ENCODE peak calls at places on chromosomes 16 and 17, in seven cellular contexts. O, M, U, A, D, I and N are unnamed samples.

GRCh38 chr17:78748048-78748729 is 33.9 kb downstream of the CYTH1 start:
- DNase-seq in D (peak; percentile 68), U (no peak), O (no peak), M (peak; percentile 49), A (peak; percentile 45), I (no peak), N (no peak)

GRCh38 chr17:44216674-44217073 is 2.8 kb downstream of the UBTF start:
- DNase-seq in I (no peak), M (no peak), A (no peak), O (no peak), D (no peak), U (no peak), N (no peak)

GRCh38 chr16:58582971-58583765 is 46.5 kb downstream of the CNOT1 start:
- DNase-seq in A (no peak), D (no peak), O (no peak), M (no peak), U (no peak), I (peak; percentile 3), N (peak; percentile 28)

GRCh38 chr17:79042421-79043190 is 18.6 kb downstream of the C1QTNF1 start:
- DNase-seq in M (peak; percentile 54), I (peak; percentile 88), O (peak; percentile 88), D (peak; percentile 80), U (peak; percentile 87), A (peak; percentile 82), N (peak; percentile 62)

GRCh38 chr17:15651583-15652110 is 32.1 kb upstream of the FBXW10B start:
- DNase-seq in U (peak; percentile 91), I (peak; percentile 67), A (peak; percentile 75), D (peak; percentile 87), M (peak; percentile 99), O (peak; percentile 41), N (peak; percentile 96)

GRCh38 chr17:39854909-39855308 is 9.2 kb downstream of the IKZF3 start:
- DNase-seq in U (no peak), A (no peak), M (no peak), D (no peak), O (no peak), I (no peak), N (no peak)

GRCh38 chr17:5902671-5903070 is 167.5 kb upstream of the WSCD1 start:
- DNase-seq in O (no peak), U (no peak), D (no peak), M (no peak), I (no peak), A (no peak), N (no peak)

GRCh38 chr16:74456290-74456625 is 35.0 kb upstream of the CLEC18B start:
- DNase-seq in D (no peak), A (no peak), I (no peak), M (no peak), O (no peak), U (no peak), N (no peak)

GRCh38 chr16:50942143-50942542 is 200.3 kb downstream of the CYLD start:
- DNase-seq in I (peak; percentile 45), D (no peak), M (no peak), U (no peak), A (no peak), O (no peak), N (no peak)

GRCh38 chr16:85673529-85674417 is 15.0 kb downstream of the GINS2 start:
- DNase-seq in M (no peak), I (no peak), O (no peak), U (peak; percentile 89), A (peak; percentile 89), D (peak; percentile 92), N (peak; percentile 30)

GRCh38 chr17:67421869-67422273 is 44.8 kb downstream of the PITPNC1 start:
- DNase-seq in U (no peak), M (peak; percentile 100), I (peak; percentile 24), O (no peak), D (peak; percentile 84), A (no peak), N (peak; percentile 77)

GRCh38 chr17:8753976-8754440 is 4.3 kb downstream of the SPDYE4 start:
- DNase-seq in I (peak; percentile 71), M (peak; percentile 20), D (no peak), A (no peak), O (peak; percentile 54), U (no peak), N (no peak)

GRCh38 chr16:57721765-57722499 is 13.6 kb upstream of the KATNB1 start:
- DNase-seq in U (no peak), A (no peak), I (no peak), M (no peak), O (no peak), D (no peak), N (no peak)

GRCh38 chr16:23640669-23640958 is 496 bp downstream of the PALB2 start:
- DNase-seq in I (peak; percentile 57), M (peak; percentile 32), A (no peak), D (no peak), O (peak; percentile 55), U (no peak), N (no peak)

GRCh38 chr16:54459509-54460235 is 173.1 kb upstream of the IRX3 start:
- DNase-seq in O (no peak), U (no peak), I (no peak), D (no peak), M (no peak), A (no peak), N (peak; percentile 59)

GRCh38 chr16:57627184-57627871 is 1.1 kb upstream of the ADGRG1 start:
- DNase-seq in I (peak; percentile 71), A (peak; percentile 17), M (peak; percentile 88), D (no peak), U (no peak), O (no peak), N (peak; percentile 97)

GRCh38 chr16:47037746-47038458 is 64.4 kb upstream of the DNAJA2 start:
- DNase-seq in I (peak; percentile 88), A (peak; percentile 89), D (peak; percentile 85), U (peak; percentile 92), M (peak; percentile 68), O (peak; percentile 92), N (peak; percentile 80)

GRCh38 chr17:14201595-14201994 is 35.1 kb downstream of the CDRT15 start:
- DNase-seq in A (no peak), U (no peak), I (peak; percentile 24), O (no peak), D (peak; percentile 30), M (no peak), N (no peak)

GRCh38 chr17:3827124-3827773 is 18.8 kb downstream of the NCBP3 start:
- DNase-seq in D (peak; percentile 76), U (peak; percentile 65), A (no peak), I (peak; percentile 90), M (peak; percentile 51), O (peak; percentile 80), N (peak; percentile 9)

GRCh38 chr17:16991349-16992009 is 19.6 kb upstream of the TNFRSF13B start:
- DNase-seq in U (peak; percentile 89), M (peak; percentile 39), I (peak; percentile 94), D (peak; percentile 87), A (peak; percentile 89), O (peak; percentile 93), N (peak; percentile 54)

GRCh38 chr17:65984299-65984698 is 207.6 kb downstream of the CEP112 start:
- DNase-seq in O (no peak), I (no peak), M (no peak), D (no peak), U (no peak), A (no peak), N (no peak)

GRCh38 chr17:14745122-14745521 is 444.2 kb downstream of the HS3ST3B1 start:
- DNase-seq in U (no peak), D (no peak), O (no peak), I (no peak), A (no peak), M (peak; percentile 84), N (no peak)

GRCh38 chr16:72380283-72380682 is 208.3 kb upstream of the PMFBP1 start:
- DNase-seq in A (no peak), I (peak; percentile 8), U (no peak), M (no peak), O (no peak), D (no peak), N (no peak)

GRCh38 chr17:19386276-19386863 is 620 bp downstream of the MFAP4 start:
- DNase-seq in U (peak; percentile 51), M (peak; percentile 84), I (peak; percentile 28), D (peak; percentile 68), A (no peak), O (no peak), N (peak; percentile 69)

GRCh38 chr17:43878260-43879082 is 28.9 kb downstream of the MPP2 start:
- DNase-seq in I (peak; percentile 90), A (peak; percentile 73), D (peak; percentile 67), U (peak; percentile 75), M (peak; percentile 76), O (peak; percentile 85), N (peak; percentile 85)

GRCh38 chr16:51305337-51305736 is 154.3 kb upstream of the SALL1 start:
- DNase-seq in A (no peak), U (no peak), I (no peak), M (no peak), D (no peak), O (no peak), N (no peak)

GRCh38 chr16:74107795-74108610 is 188.6 kb upstream of the PSMD7 start:
- DNase-seq in D (peak; percentile 77), M (peak; percentile 2), I (peak; percentile 87), A (peak; percentile 63), U (peak; percentile 69), O (peak; percentile 82), N (peak; percentile 4)

GRCh38 chr16:72425571-72426341 is 253.8 kb upstream of the PMFBP1 start:
- DNase-seq in A (no peak), M (no peak), U (no peak), I (no peak), O (no peak), D (no peak), N (no peak)

GRCh38 chr17:10077561-10078299 is 120.7 kb downstream of the GAS7 start:
- DNase-seq in A (no peak), U (no peak), O (no peak), M (no peak), I (no peak), D (no peak), N (no peak)

GRCh38 chr16:84036131-84036530 is 6.5 kb downstream of the SLC38A8 start:
- DNase-seq in M (no peak), U (no peak), O (no peak), I (no peak), D (no peak), A (no peak), N (no peak)
- H3K27me3 ChIP-seq in M (peaks cover 3% of the 10 kb centered on the region), U (no peaks in the 10 kb centered on the region), O (no peaks in the 10 kb centered on the region), I (no peaks in the 10 kb centered on the region), D (no peaks in the 10 kb centered on the region), A (no peaks in the 10 kb centered on the region), N (no peaks in the 10 kb centered on the region)

GRCh38 chr17:48627625-48628510 is 1.7 kb upstream of the HOXB9 start:
- DNase-seq in D (no peak), U (no peak), I (no peak), M (no peak), O (no peak), A (no peak), N (no peak)
- H3K27me3 ChIP-seq in D (peaks cover 82% of the 10 kb centered on the region), U (peaks cover 99% of the 10 kb centered on the region), I (peaks cover 100% of the 10 kb centered on the region), M (peaks cover 81% of the 10 kb centered on the region), O (no peaks in the 10 kb centered on the region), A (peaks cover 16% of the 10 kb centered on the region), N (no peaks in the 10 kb centered on the region)

GRCh38 chr17:49489348-49489747 is 5.7 kb upstream of the NGFR start:
- DNase-seq in A (no peak), D (no peak), M (no peak), I (no peak), O (no peak), U (no peak), N (no peak)
- H3K27me3 ChIP-seq in A (no peaks in the 10 kb centered on the region), D (peaks cover 5% of the 10 kb centered on the region), M (no peaks in the 10 kb centered on the region), I (peaks cover 23% of the 10 kb centered on the region), O (no peaks in the 10 kb centered on the region), U (peaks cover 21% of the 10 kb centered on the region), N (no peaks in the 10 kb centered on the region)

DNA sequence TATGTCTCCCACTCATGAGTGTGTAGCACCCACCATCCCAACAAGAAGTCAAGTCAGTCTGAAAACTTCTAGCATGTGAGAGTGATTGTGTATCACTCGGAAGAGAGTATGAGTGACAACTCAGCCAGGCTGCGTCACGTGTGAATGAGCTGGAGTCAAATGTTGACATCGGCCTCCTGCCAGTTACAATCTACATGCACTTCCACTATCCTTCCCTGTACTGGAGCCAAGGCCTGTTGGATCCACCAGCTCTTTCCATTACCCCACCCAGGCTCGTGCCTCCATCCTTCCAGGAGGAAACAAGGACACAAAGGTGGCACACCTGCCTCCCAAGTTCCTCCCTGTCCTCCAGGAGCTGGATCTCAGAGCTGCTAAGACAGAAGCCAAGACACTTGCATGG is 64.5 kb downstream of the ASIC2 start:
- DNase-seq in O (no peak), U (no peak), D (no peak), I (no peak), A (no peak), M (no peak), N (no peak)
- H3K27me3 ChIP-seq in O (no peaks in the 10 kb centered on the region), U (no peaks in the 10 kb centered on the region), D (no peaks in the 10 kb centered on the region), I (no peaks in the 10 kb centered on the region), A (no peaks in the 10 kb centered on the region), M (no peaks in the 10 kb centered on the region), N (peaks cover 3% of the 10 kb centered on the region)